ENCODE peak calls at places on chromosomes 6 and 20, in ten cellular contexts. B, T, S, O, V, D, J, Y, R and F are unnamed samples.

GRCh38 chr6:42619963-42620362 is 56.1 kb downstream of the UBR2 start:
- DNase-seq in B (no peak), T (no peak), S (no peak), O (no peak), V (no peak), D (no peak), J (no peak), Y (no peak), R (no peak), F (no peak)

GRCh38 chr6:36743032-36743431 is 45.4 kb downstream of the RAB44 start:
- DNase-seq in B (no peak), T (no peak), S (no peak), O (no peak), V (no peak), D (no peak), J (no peak), Y (no peak), R (no peak), F (no peak)

GRCh38 chr6:150878347-150879213 is 13.1 kb downstream of the MTHFD1L start:
- DNase-seq in B (no peak), T (no peak), S (no peak), O (no peak), V (no peak), D (no peak), J (no peak), Y (no peak), R (no peak), F (no peak)

GRCh38 chr6:524803-525202 is 132.1 kb downstream of the HUS1B start:
- DNase-seq in B (no peak), T (no peak), S (peak), O (no peak), V (no peak), D (no peak), J (no peak), Y (no peak), R (no peak), F (no peak)

GRCh38 chr6:14676084-14676483 is 558.5 kb downstream of the CD83 start:
- DNase-seq in B (no peak), T (no peak), S (no peak), O (no peak), V (no peak), D (no peak), J (no peak), Y (no peak), R (no peak), F (no peak)

GRCh38 chr6:13455604-13456003 is 31.8 kb downstream of the GFOD1 start:
- DNase-seq in B (no peak), T (no peak), S (peak), O (no peak), V (no peak), D (no peak), J (no peak), Y (no peak), R (no peak), F (no peak)

GRCh38 chr6:97292671-97293070 is 9.7 kb upstream of the MMS22L start:
- DNase-seq in B (no peak), T (no peak), S (no peak), O (no peak), V (no peak), D (no peak), J (no peak), Y (no peak), R (no peak), F (no peak)

GRCh38 chr6:17721671-17722070 is 14.9 kb upstream of the NUP153 start:
- DNase-seq in B (no peak), T (no peak), S (no peak), O (no peak), V (peak), D (no peak), J (no peak), Y (no peak), R (no peak), F (no peak)

GRCh38 chr6:146950351-146950835 is 253.8 kb upstream of the STXBP5 start:
- DNase-seq in B (no peak), T (no peak), S (no peak), O (no peak), V (no peak), D (peak), J (peak), Y (no peak), R (no peak), F (no peak)

GRCh38 chr6:34654061-34654460 is 42.5 kb downstream of the ILRUN start:
- DNase-seq in B (no peak), T (no peak), S (no peak), O (no peak), V (no peak), D (no peak), J (no peak), Y (no peak), R (no peak), F (no peak)

GRCh38 chr6:141848029-141848890 is 284.5 kb upstream of the GJE1 start:
- DNase-seq in B (no peak), T (no peak), S (no peak), O (no peak), V (no peak), D (no peak), J (no peak), Y (no peak), R (no peak), F (no peak)

GRCh38 chr20:54292186-54292585 is 84.3 kb downstream of the PFDN4 start:
- DNase-seq in B (no peak), T (no peak), S (no peak), O (no peak), V (no peak), D (peak), J (no peak), Y (no peak), R (no peak), F (no peak)

GRCh38 chr6:168496139-168496840 is 55.3 kb downstream of the SMOC2 start:
- DNase-seq in B (no peak), T (no peak), S (no peak), O (peak), V (no peak), D (no peak), J (no peak), Y (no peak), R (peak), F (no peak)

GRCh38 chr6:54427396-54427910 is 119.2 kb downstream of the TINAG start:
- DNase-seq in B (no peak), T (no peak), S (no peak), O (no peak), V (no peak), D (no peak), J (no peak), Y (no peak), R (no peak), F (no peak)

GRCh38 chr6:46760925-46761324 is 14.2 kb downstream of the ANKRD66 start:
- DNase-seq in B (no peak), T (no peak), S (no peak), O (no peak), V (no peak), D (no peak), J (no peak), Y (no peak), R (no peak), F (no peak)

GRCh38 chr6:169016758-169017157 is 236.9 kb downstream of the THBS2 start:
- DNase-seq in B (no peak), T (no peak), S (no peak), O (no peak), V (no peak), D (no peak), J (no peak), Y (no peak), R (no peak), F (no peak)

GRCh38 chr6:116446399-116446798 is 14.8 kb upstream of the CALHM6 start:
- DNase-seq in B (no peak), T (no peak), S (no peak), O (no peak), V (no peak), D (peak), J (no peak), Y (no peak), R (no peak), F (no peak)

GRCh38 chr20:9068896-9069663 is at the start of gene PLCB4:
- DNase-seq in B (peak), T (no peak), S (no peak), O (peak), V (peak), D (no peak), J (peak), Y (peak), R (peak), F (peak)

GRCh38 chr20:47276856-47277541 is 79.5 kb downstream of the ZMYND8 start:
- DNase-seq in B (peak), T (no peak), S (no peak), O (peak), V (no peak), D (no peak), J (no peak), Y (no peak), R (peak), F (no peak)